ENCODE peak calls at places on chromosomes 7 and 10, in ten cellular contexts. F, W, C, A, G, N, U, R, I and Q are unnamed samples.

GRCh38 chr10:128274938-128275337 is 148.7 kb upstream of the MKI67 start:
- DNase-seq in F (no peak), W (no peak), C (peak; percentile 17), A (no peak), G (no peak), N (no peak), U (no peak), R (no peak), I (no peak), Q (no peak)

GRCh38 chr7:98296833-98297232 is 15.3 kb downstream of the BRI3 start:
- DNase-seq in F (no peak), W (no peak), C (no peak), A (no peak), G (no peak), N (no peak), U (no peak), R (peak; percentile 71), I (no peak), Q (no peak)

GRCh38 chr7:31051598-31052503 is at the start of gene ADCYAP1R1:
- DNase-seq in F (peak; percentile 82), W (no peak), C (no peak), A (peak; percentile 99), G (no peak), N (no peak), U (peak; percentile 56), R (peak; percentile 85), I (no peak), Q (no peak)

GRCh38 chr7:101077303-101078086 is 7.8 kb upstream of the TRIM56 start:
- DNase-seq in F (peak; percentile 77), W (peak; percentile 82), C (peak; percentile 78), A (peak; percentile 88), G (peak; percentile 82), N (peak; percentile 68), U (peak; percentile 75), R (no peak), I (peak; percentile 69), Q (peak; percentile 78)

GRCh38 chr7:149664176-149664575 is 109.2 kb downstream of the ZNF467 start:
- DNase-seq in F (no peak), W (no peak), C (no peak), A (no peak), G (peak; percentile 2), N (no peak), U (no peak), R (no peak), I (no peak), Q (no peak)

GRCh38 chr10:116868722-116869121 is 19.4 kb downstream of the ENO4 start:
- DNase-seq in F (no peak), W (no peak), C (no peak), A (peak; percentile 33), G (no peak), N (no peak), U (no peak), R (no peak), I (no peak), Q (no peak)

GRCh38 chr7:30068117-30068516 is 39.9 kb downstream of the PLEKHA8 start:
- DNase-seq in F (no peak), W (no peak), C (peak; percentile 81), A (no peak), G (peak; percentile 50), N (no peak), U (no peak), R (no peak), I (no peak), Q (no peak)

GRCh38 chr10:71718165-71718678 is 1.4 kb downstream of the C10orf105 start:
- DNase-seq in F (no peak), W (no peak), C (no peak), A (no peak), G (no peak), N (no peak), U (no peak), R (no peak), I (no peak), Q (no peak)

GRCh38 chr7:76303829-76304505 is 1.5 kb downstream of the HSPB1 start:
- DNase-seq in F (no peak), W (no peak), C (peak; percentile 57), A (no peak), G (peak; percentile 74), N (no peak), U (no peak), R (no peak), I (no peak), Q (no peak)

GRCh38 chr7:35366167-35367155 is 112.6 kb upstream of the TBX20 start:
- DNase-seq in F (no peak), W (no peak), C (no peak), A (no peak), G (no peak), N (no peak), U (peak; percentile 85), R (peak; percentile 46), I (no peak), Q (no peak)

GRCh38 chr7:106773228-106773627 is 91.9 kb upstream of the PIK3CG start:
- DNase-seq in F (no peak), W (no peak), C (no peak), A (no peak), G (no peak), N (no peak), U (no peak), R (no peak), I (no peak), Q (no peak)

GRCh38 chr7:81769891-81770818 is at the start of gene HGF:
- DNase-seq in F (peak; percentile 83), W (no peak), C (peak; percentile 83), A (peak; percentile 36), G (no peak), N (peak; percentile 50), U (no peak), R (peak; percentile 14), I (no peak), Q (no peak)
- H3K4me3 ChIP-seq in F (peak within 1 kb of the TSS; percentile 18), W (peak within 1 kb of the TSS; percentile 49), C (no peak within 1 kb of the TSS), A (peak within 1 kb of the TSS; percentile 1), G (no peak within 1 kb of the TSS), N (no peak within 1 kb of the TSS), U (no peak within 1 kb of the TSS), R (peak within 1 kb of the TSS; percentile 50), I (no peak within 1 kb of the TSS), Q (no peak within 1 kb of the TSS)

DNA sequence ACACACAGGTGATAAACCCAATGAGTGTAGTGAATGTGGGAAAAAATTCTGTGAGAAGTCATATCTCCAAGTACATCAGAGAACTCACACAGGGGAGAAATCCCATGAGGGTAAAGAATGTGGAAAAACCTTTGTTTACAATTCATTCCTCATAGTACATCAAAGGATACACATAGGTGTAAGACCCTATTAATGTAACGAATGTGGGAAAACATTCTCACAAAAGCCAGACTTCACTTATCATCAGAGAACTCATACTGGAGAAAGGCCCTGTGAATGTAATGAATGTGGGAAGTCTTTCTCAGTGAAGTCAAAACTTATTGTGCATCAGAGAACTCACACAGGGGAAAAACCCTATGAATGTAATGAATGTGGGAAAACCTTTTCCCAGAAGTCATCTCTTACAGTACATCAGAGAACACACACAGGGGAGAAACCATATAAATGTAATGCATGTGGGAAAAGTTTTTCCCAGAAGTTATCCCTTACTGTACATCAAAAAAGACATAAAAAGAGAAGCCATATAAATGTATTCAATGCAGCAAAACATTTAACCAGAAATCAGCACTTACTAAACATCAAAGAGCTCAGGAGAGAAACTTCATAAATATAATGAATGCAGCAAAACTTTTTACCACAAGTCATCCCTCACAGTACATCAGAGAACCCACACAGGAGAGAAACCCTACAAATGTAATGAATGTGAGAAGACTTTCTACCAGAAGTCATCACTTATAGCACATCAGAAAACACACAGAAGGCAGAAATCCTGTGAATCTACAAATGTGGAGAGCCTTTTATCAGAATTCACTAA is 49.8 kb downstream of the ZNF239 start:
- DNase-seq in F (no peak), W (no peak), C (peak; percentile 4), A (no peak), G (no peak), N (no peak), U (no peak), R (no peak), I (no peak), Q (no peak)
- H3K9me3 ChIP-seq in F (peaks cover 47% of the 10 kb centered on the region), W (peaks cover 40% of the 10 kb centered on the region), C (peaks cover 71% of the 10 kb centered on the region), A (peaks cover 17% of the 10 kb centered on the region), G (peaks cover 28% of the 10 kb centered on the region), N (peaks cover 90% of the 10 kb centered on the region), U (peaks cover 56% of the 10 kb centered on the region), R (peaks cover 53% of the 10 kb centered on the region), I (peaks cover 32% of the 10 kb centered on the region), Q (peaks cover 13% of the 10 kb centered on the region)

DNA sequence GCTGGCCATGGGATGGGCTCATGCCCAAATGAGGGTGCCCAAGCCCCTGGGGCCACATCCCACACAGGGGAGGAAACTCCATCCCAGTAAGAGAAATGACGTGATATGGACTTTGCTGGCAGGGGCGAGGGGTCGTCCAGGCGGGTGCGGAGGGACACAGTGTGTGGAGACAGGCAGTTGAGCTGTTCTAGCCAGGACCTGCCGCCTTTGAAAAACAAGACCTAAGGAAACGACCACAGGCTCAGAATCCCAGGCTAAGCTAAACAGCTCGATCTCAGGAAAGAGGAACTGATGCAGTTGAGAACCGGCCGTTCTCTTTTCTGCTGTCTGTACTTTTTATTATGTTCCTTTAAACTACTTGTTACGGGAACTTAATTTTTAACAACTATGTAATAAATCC is 51.1 kb upstream of the NFE2L3 start:
- DNase-seq in F (no peak), W (no peak), C (no peak), A (no peak), G (no peak), N (peak; percentile 53), U (no peak), R (peak; percentile 33), I (no peak), Q (no peak)
- H3K4me3 ChIP-seq in F (no peak overlapping the region), W (no peak overlapping the region), C (no peak overlapping the region), A (no peak overlapping the region), G (no peak overlapping the region), N (no peak overlapping the region), U (no peak overlapping the region), R (peak overlapping the region; percentile 4), I (no peak overlapping the region), Q (no peak overlapping the region)

GRCh38 chr7:157485961-157486510 is 149.2 kb downstream of the DNAJB6 start:
- DNase-seq in F (peak; percentile 39), W (no peak), C (no peak), A (no peak), G (no peak), N (no peak), U (no peak), R (no peak), I (no peak), Q (no peak)

GRCh38 chr7:157487046-157487770 is 150.4 kb downstream of the DNAJB6 start:
- DNase-seq in F (peak; percentile 36), W (no peak), C (no peak), A (no peak), G (no peak), N (no peak), U (no peak), R (no peak), I (no peak), Q (no peak)

GRCh38 chr7:157488966-157489365 is 152.2 kb downstream of the DNAJB6 start:
- DNase-seq in F (peak; percentile 37), W (no peak), C (no peak), A (no peak), G (no peak), N (no peak), U (no peak), R (no peak), I (no peak), Q (no peak)

GRCh38 chr7:157490465-157490912 is 153.7 kb downstream of the DNAJB6 start:
- DNase-seq in F (peak; percentile 30), W (peak; percentile 53), C (peak; percentile 54), A (no peak), G (peak; percentile 68), N (no peak), U (no peak), R (no peak), I (peak; percentile 23), Q (no peak)

DNA sequence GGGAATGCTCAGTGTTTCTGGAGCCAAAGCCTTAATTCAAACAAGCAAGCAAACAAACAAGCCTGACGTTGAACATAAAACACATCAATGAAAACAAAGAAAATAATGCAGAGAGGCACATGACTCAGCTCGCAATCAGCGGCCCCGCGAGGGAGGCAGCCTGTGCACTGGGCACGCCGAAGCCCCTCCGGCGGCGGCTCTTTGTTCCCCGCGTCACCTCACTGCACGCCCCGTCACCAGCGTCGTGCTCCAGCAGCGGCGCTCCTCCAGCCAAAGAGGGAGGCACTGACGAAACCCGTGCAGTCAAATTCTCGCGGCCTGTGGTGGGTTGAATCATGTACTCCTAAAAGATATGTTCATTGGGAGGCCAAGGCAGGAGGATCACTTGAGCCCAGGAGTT is 151.5 kb downstream of the DNAJB6 start:
- DNase-seq in F (peak; percentile 35), W (no peak), C (no peak), A (no peak), G (no peak), N (no peak), U (no peak), R (peak; percentile 47), I (no peak), Q (no peak)
- H3K9me3 ChIP-seq in F (no peaks in the 10 kb centered on the region), W (no peaks in the 10 kb centered on the region), C (no peaks in the 10 kb centered on the region), A (peaks cover 6% of the 10 kb centered on the region), G (peaks cover 6% of the 10 kb centered on the region), N (no peaks in the 10 kb centered on the region), U (peaks cover 11% of the 10 kb centered on the region), R (no peaks in the 10 kb centered on the region), I (peaks cover 4% of the 10 kb centered on the region), Q (no peaks in the 10 kb centered on the region)